ENCODE peak calls at places on chromosomes 11 and 22, in four cellular contexts. V, H, K and M are unnamed samples.

GRCh38 chr22:43823353-43823908 is 11.3 kb upstream of the EFCAB6 start:
- DNase-seq in K (no peak), V (no peak), H (no peak), M (no peak)

GRCh38 chr22:21026783-21027692 is 5.3 kb downstream of the SLC7A4 start:
- DNase-seq in H (no peak), K (no peak), V (no peak), M (no peak)

GRCh38 chr22:28299329-28299728 is 380.3 kb upstream of the PITPNB start:
- DNase-seq in H (no peak), V (no peak), K (no peak), M (no peak)

GRCh38 chr11:131311746-131312145 is 58.7 kb upstream of the NTM start:
- DNase-seq in H (no peak), V (no peak), K (no peak), M (no peak)

GRCh38 chr11:48006301-48006992 is 26.1 kb downstream of the PTPRJ start:
- DNase-seq in K (no peak), H (no peak), V (no peak), M (no peak)

GRCh38 chr11:79209540-79210266 is 231.1 kb downstream of the TENM4 start:
- DNase-seq in V (no peak), H (no peak), K (no peak), M (no peak)

GRCh38 chr22:32327066-32327465 is 30.6 kb upstream of the RFPL3 start:
- DNase-seq in H (no peak), K (no peak), V (no peak), M (no peak)

GRCh38 chr11:94728541-94728940 is 39.6 kb upstream of the AMOTL1 start:
- DNase-seq in V (no peak), H (no peak), K (no peak), M (peak; percentile 14)

GRCh38 chr11:117197516-117198456 is 1.4 kb upstream of the TAGLN start:
- DNase-seq in V (peak; percentile 33), K (no peak), H (no peak), M (peak; percentile 50)

DNA sequence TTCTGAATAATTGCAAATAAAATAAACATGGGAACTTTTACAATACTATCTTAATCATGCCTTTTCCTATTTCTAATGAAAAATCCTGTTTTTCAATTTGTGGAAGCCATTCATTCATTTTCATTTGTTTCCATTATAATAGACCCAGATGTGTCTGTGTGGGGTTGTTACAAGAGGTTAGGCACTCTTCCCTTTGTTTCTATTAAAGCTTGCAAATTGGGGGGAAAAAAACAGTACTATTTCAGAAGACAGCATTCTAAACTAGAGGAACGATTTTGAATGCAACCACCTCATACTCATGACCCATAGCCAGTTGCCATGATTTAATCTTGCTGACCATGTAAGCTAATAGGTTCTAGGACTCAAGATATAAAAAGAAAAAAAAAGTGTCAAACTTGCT is 175.5 kb downstream of the SOX6 start:
- DNase-seq in V (no peak), K (no peak), H (no peak), M (no peak)
- H3K4me1 ChIP-seq in V (no peaks in the 10 kb centered on the region), K (peaks cover 7% of the 10 kb centered on the region), H (no peaks in the 10 kb centered on the region), M (peaks cover 14% of the 10 kb centered on the region)

DNA sequence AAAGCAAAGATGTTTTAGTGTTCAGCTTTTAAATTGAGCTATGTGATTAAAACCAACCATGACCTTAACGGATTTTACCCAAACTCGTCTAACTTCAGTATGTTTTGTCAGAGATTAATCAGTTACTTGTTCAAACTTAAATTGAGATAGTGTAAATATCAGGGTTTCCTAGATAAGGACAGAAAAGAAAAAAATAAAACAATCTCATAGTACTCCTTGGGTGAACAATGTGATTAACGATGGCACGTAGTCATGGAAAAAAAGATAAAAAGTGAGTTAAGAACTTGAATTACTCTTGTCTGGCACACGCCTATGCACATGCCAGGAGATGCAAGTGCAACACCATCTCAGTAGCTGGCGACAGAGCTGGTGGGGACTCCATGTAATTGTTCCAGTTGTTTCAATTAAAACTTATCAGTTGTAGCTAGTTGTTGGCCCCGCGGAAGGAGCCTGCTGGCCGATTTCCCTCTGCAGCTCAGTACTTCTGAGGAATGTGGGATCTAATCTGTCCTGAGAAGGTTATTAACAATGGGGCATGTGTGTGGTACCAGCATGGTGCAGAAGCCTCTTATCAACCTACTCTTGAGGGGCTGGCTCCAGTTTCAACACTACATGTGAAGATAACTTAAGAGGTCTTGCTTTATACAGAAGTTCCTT is 3.0 kb downstream of the RASSF10 start:
- DNase-seq in H (no peak), K (peak; percentile 62), V (no peak), M (no peak)
- H3K27ac ChIP-seq in H (no peak overlapping the region), K (no peak overlapping the region), V (no peak overlapping the region), M (no peak overlapping the region)

DNA sequence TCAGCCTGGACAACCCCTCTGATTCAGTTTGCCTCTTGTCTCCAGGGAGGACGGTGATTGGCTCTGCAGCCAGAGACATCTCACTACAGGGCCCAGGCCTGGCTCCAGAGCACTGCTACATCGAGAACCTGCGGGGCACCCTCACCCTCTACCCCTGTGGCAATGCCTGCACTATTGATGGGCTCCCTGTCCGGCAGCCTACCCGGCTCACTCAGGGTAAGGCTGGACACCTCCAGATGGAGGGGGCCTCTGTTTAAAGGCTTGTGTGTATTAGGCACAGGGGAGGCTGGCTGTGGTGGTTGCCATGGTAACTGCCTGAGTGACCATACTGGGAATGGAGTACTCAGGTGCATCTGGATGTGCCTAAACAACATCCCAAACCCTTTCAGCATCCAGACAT is 8.6 kb downstream of the PHLDB1 start:
- DNase-seq in K (no peak), H (no peak), V (no peak), M (no peak)
- H3K4me1 ChIP-seq in K (peaks cover 67% of the 10 kb centered on the region), H (peaks cover 4% of the 10 kb centered on the region), V (peaks cover 29% of the 10 kb centered on the region), M (peaks cover 67% of the 10 kb centered on the region)

DNA sequence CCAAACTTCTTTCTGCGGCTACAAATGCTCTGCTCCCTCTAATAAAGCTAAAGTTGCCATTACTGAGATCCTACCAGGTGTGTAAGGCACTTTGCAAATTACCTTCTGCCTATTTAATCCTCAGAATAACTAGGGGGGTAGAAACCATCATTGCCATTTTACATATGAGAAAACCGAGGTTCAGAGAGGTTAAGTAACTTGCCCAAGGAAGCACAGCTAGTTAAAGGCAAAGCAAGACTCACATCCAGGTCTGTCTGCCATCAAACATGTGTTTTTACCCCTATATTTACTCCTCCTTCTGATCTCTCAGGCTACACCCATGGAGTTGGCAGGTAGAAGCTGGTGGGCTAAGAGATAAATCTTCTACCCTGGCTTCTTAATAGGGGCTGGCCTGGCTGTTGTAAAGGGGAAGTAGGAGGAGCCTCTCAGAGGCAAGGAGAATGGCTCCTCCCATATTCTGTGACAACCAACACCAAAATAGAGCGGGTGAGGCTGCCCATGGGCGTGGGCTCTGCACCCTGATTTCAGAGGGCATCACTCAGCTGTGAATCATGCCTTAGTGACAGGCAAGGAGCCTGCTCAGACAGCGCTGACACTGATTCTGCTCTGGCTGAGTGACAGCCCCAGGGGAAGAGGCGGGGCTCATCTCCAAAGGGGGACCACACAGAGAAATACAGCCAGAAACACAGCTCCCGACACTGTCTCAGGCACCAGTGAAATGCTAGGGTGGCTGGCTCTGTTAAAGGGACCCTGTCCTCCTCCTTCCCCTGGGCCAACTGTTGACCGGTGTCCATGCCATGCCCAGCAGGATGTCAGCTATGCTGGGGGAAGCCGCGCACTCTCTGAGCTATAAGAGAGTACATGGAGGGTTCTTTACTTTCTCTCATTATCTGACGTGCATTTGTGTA is 106.8 kb downstream of the ABTB2 start:
- DNase-seq in V (peak; percentile 69), K (no peak), H (peak; percentile 48), M (peak; percentile 82)
- H3K27ac ChIP-seq in V (no peak overlapping the region), K (no peak overlapping the region), H (no peak overlapping the region), M (peak overlapping the region; percentile 17)